ENCODE peak calls at places on chromosome 17, in seven cellular contexts. F is stomach, Y is upper lobe of left lung, W is transverse colon, T is sigmoid colon, Q is H1, V is HepG2. B is an unnamed sample.

GRCh38 chr17:81491193-81491592 is 21.4 kb downstream of the ACTG1 start:
- DNase-seq in F (no peak), Y (no peak), W (peak), T (no peak), Q (no peak), V (no peak), B (no peak)

GRCh38 chr17:63511331-63511730 is 11.8 kb upstream of the KCNH6 start:
- DNase-seq in F (no peak), Y (no peak), W (no peak), T (no peak), Q (no peak), V (no peak), B (no peak)

GRCh38 chr17:41914358-41914766 is 4.4 kb downstream of the ACLY start:
- DNase-seq in F (no peak), Y (no peak), W (peak), T (no peak), Q (no peak), V (peak), B (no peak)

GRCh38 chr17:81309859-81310839 is 15.0 kb upstream of the SLC38A10 start:
- DNase-seq in F (no peak), Y (no peak), W (no peak), T (no peak), Q (no peak), V (no peak), B (no peak)

GRCh38 chr17:79631640-79632431 is 21.0 kb upstream of the RBFOX3 start:
- DNase-seq in F (peak), Y (peak), W (no peak), T (peak), Q (no peak), V (no peak), B (peak)

GRCh38 chr17:74903671-74904070 is 10.2 kb upstream of the FADS6 start:
- DNase-seq in F (no peak), Y (no peak), W (no peak), T (no peak), Q (no peak), V (no peak), B (no peak)

GRCh38 chr17:3539881-3540540 is 17.6 kb downstream of the TRPV3 start:
- DNase-seq in F (no peak), Y (no peak), W (no peak), T (no peak), Q (no peak), V (no peak), B (no peak)

GRCh38 chr17:67227488-67227887 is 17.5 kb downstream of the HELZ start:
- DNase-seq in F (no peak), Y (no peak), W (no peak), T (no peak), Q (no peak), V (no peak), B (no peak)

GRCh38 chr17:51770031-51770759 is 388.3 kb downstream of the CA10 start:
- DNase-seq in F (no peak), Y (no peak), W (peak), T (no peak), Q (no peak), V (no peak), B (no peak)

GRCh38 chr17:2057714-2058520 is 3.0 kb downstream of the HIC1 start:
- DNase-seq in F (no peak), Y (no peak), W (no peak), T (peak), Q (no peak), V (no peak), B (peak)

GRCh38 chr17:79388556-79389295 is 222.1 kb downstream of the RBFOX3 start:
- DNase-seq in F (peak), Y (peak), W (peak), T (no peak), Q (peak), V (peak), B (no peak)

GRCh38 chr17:64773836-64774761 is 112.0 kb upstream of the SMURF2 start:
- DNase-seq in F (peak), Y (peak), W (peak), T (no peak), Q (peak), V (peak), B (peak)

GRCh38 chr17:68356520-68356919 is 65.2 kb downstream of the ARSG start:
- DNase-seq in F (no peak), Y (peak), W (peak), T (no peak), Q (no peak), V (no peak), B (no peak)

DNA sequence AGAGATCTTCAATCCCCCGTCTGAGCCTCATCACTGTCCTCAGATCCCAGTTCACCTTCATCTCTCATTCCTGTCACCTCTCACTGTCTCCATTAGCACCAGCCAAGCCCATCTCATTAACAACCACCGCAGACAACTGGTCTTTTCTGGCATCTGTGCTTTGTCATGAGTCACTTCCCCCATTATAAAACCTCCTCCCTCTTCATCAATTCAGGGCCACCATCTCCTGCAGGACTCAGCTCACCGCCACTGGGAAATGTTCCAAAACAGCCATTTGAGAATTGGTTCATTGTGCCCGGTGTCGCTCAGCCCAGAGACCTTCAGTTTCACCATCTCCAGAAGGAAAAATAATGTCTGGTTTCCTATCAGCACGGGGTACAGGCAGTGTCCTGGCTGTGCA is 56.9 kb upstream of the TEKT3 start:
- DNase-seq in F (no peak), Y (no peak), W (no peak), T (no peak), Q (no peak), V (no peak), B (no peak)
- TF ChIP-seq POLR2AphosphoS5 in F (no peak), Y (no peak), W (no peak), T (no peak), Q (no peak), V (no peak), B (no peak)

DNA sequence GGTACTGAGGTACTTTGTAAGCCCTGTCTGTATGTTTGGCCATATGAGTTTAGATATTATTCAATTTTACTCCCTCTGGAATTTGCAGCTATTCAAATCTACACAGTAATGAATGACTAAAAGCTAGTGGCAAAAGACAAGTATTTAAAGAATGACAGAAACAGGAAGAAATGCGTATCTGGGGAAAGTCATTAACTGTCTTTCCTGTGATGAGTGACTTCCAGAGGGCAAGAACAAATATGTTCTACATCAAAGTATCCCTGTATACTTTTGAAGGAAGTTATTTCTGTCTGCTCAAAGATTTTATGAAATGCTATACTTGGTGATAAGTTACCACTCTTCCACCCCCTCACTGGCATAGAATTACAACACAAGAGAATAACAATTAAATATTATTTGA is 489.3 kb upstream of the SOX9 start:
- DNase-seq in F (no peak), Y (no peak), W (no peak), T (no peak), Q (no peak), V (no peak), B (no peak)
- TF ChIP-seq EP300 in F (no peak), Y (no peak), W (no peak), T (no peak), Q (no peak), V (no peak), B (no peak)

GRCh38 chr17:31745964-31746650 is 112.9 kb downstream of the COPRS start:
- DNase-seq in F (no peak), Y (no peak), W (no peak), T (no peak), Q (no peak), V (no peak), B (no peak)

GRCh38 chr17:31741371-31741770 is 117.7 kb downstream of the COPRS start:
- DNase-seq in F (no peak), Y (no peak), W (no peak), T (no peak), Q (no peak), V (no peak), B (no peak)

GRCh38 chr17:31743767-31744166 is 115.3 kb downstream of the COPRS start:
- DNase-seq in F (no peak), Y (no peak), W (no peak), T (no peak), Q (no peak), V (no peak), B (no peak)

GRCh38 chr17:31746884-31747495 is 112.1 kb downstream of the COPRS start:
- DNase-seq in F (no peak), Y (no peak), W (peak), T (no peak), Q (no peak), V (no peak), B (no peak)

GRCh38 chr17:31744541-31744951 is 114.5 kb downstream of the COPRS start:
- DNase-seq in F (no peak), Y (no peak), W (no peak), T (no peak), Q (no peak), V (no peak), B (no peak)
- TF ChIP-seq POLR2AphosphoS5 in F (no peak), Y (no peak), W (no peak), T (no peak), Q (no peak), V (no peak), B (no peak)

DNA sequence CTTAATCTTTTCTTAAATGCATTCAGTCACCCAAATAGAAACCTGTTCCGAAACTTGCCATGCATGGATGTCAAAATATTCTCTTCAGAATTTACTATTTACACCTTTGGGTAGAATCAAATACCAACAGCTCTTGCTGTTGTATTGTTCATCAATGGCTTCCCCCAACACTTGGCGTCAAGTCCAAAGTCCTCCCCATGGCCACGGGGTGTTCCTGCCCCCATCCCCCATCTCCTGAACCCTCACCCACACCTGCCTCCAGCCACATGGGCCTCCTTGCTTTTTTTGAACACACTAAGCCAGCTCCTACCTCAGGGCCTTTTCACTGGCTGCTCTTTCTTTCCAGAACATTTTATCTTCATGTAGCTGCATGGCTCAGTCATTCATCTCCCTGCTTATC is 4.0 kb upstream of the FAM171A2 start:
- DNase-seq in F (no peak), Y (no peak), W (no peak), T (no peak), Q (no peak), V (no peak), B (no peak)
- TF ChIP-seq EP300 in F (no peak), Y (no peak), W (no peak), T (no peak), Q (no peak), V (no peak), B (no peak)

DNA sequence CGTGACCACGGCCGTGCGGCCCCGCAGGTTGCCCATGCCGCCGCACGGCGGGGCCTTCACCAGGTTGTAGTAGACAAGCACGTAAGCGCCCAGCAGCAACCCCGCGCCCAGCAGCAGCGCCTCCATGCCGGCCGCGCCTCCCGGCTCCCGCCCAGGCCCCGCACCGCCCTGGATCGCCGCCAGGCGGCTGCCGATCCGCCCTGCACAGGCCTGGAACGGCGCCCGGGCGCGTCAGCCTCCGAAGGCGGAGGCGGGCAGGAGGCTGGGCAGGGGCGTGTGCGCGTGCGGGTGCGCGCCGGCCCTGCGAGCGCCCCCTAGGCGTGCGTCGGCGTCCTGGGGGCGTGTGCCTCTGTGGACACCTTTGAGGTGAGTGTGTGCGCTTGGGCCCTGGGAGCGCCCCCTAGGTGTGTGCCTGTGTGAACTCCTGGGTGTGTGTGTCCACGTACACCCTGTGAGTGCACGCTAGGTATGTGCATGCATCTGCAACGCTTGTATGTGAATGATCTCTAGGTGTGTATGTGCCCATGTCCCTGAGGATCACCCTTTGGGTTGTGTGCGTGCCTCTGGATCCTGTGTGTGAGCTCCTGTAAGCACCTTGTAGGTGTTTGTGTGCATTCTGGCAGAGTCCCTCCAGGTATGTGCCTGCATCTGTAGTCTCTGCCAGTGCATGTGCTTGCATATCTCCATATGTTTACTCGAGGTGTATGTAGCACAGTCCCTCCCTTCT is at the start of gene DHRS13:
- DNase-seq in F (peak), Y (peak), W (peak), T (peak), Q (peak), V (peak), B (peak)
- TF ChIP-seq POLR2AphosphoS5 in F (peak), Y (peak), W (peak), T (no peak), Q (peak), V (no peak), B (peak)

GRCh38 chr17:57899822-57900221 is 50.0 kb upstream of the MRPS23 start:
- DNase-seq in F (peak), Y (peak), W (peak), T (no peak), Q (no peak), V (no peak), B (no peak)
- TF ChIP-seq EP300 in F (no peak), Y (no peak), W (no peak), T (no peak), Q (no peak), V (no peak), B (no peak)

DNA sequence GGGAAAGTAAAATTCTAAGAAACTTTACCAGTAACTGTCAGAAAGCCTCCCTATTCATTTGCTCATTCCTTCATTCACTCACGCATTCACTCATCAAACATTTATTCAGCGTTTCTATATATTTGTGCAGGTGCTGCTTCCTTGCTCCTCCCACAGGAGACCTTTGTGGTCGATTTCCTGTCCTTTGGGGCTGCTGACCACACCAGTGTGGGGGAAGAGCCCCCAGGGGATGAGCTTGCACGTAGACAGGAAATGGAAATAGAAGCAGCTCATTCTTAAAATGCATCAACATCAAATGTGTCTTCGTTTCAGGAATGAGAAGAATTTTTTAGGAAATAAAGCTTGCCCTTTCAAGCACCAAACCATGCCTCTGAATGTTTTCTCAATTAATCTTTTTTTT is 9.6 kb downstream of the PIK3R6 start:
- DNase-seq in F (no peak), Y (no peak), W (no peak), T (no peak), Q (no peak), V (no peak), B (no peak)
- TF ChIP-seq POLR2AphosphoS5 in F (no peak), Y (no peak), W (no peak), T (no peak), Q (no peak), V (no peak), B (no peak)

DNA sequence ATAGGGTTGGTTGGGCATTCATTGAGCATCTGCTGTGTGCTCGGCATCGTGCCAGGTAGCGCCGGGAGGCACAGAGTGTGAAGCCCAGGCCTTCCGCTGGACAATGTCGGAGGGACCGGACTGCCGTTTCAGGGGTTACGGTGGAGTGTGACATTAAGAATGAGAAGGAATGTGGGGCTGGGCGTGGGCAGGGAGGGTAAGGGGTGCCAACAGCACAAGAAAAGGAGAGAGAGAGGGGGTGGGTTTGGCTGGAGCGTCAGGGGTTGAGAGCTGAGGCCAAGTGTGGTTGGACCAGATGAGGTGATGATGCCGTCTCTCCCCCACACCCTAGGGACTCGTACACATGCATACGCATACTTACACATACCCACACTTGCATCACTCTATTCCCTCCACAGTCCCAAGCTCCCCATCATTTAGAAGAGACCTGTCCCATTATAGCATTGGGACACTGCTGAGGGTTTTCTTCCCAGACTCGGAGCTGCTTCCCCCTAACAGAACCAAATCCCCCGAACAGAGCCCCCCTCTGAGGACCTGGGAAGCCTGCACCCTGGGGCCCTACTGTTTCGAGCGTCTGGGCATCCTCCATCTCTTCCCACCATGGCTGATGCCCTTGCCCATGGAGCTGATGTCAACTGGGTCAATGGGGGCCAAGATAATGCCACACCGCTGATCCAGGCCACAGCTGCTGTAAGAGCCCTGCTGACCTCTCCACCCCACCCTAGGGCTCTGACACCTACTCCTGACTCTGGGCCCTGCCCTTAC is 3.3 kb upstream of the KCTD11 start:
- DNase-seq in F (no peak), Y (no peak), W (no peak), T (no peak), Q (no peak), V (no peak), B (peak)
- TF ChIP-seq EP300 in F (no peak), Y (no peak), W (no peak), T (no peak), Q (no peak), V (no peak), B (no peak)

GRCh38 chr17:76735006-76735405 is 2.1 kb downstream of the SRSF2 start:
- DNase-seq in F (no peak), Y (no peak), W (no peak), T (no peak), Q (no peak), V (peak), B (no peak)

GRCh38 chr17:76733618-76733957 is 3.5 kb downstream of the SRSF2 start:
- DNase-seq in F (no peak), Y (no peak), W (no peak), T (no peak), Q (no peak), V (no peak), B (no peak)

GRCh38 chr17:76734080-76734840 is 2.9 kb downstream of the SRSF2 start:
- DNase-seq in F (no peak), Y (peak), W (no peak), T (no peak), Q (no peak), V (no peak), B (no peak)

GRCh38 chr17:76735586-76736348 is 1.4 kb downstream of the SRSF2 start:
- DNase-seq in F (no peak), Y (no peak), W (no peak), T (no peak), Q (no peak), V (no peak), B (no peak)

DNA sequence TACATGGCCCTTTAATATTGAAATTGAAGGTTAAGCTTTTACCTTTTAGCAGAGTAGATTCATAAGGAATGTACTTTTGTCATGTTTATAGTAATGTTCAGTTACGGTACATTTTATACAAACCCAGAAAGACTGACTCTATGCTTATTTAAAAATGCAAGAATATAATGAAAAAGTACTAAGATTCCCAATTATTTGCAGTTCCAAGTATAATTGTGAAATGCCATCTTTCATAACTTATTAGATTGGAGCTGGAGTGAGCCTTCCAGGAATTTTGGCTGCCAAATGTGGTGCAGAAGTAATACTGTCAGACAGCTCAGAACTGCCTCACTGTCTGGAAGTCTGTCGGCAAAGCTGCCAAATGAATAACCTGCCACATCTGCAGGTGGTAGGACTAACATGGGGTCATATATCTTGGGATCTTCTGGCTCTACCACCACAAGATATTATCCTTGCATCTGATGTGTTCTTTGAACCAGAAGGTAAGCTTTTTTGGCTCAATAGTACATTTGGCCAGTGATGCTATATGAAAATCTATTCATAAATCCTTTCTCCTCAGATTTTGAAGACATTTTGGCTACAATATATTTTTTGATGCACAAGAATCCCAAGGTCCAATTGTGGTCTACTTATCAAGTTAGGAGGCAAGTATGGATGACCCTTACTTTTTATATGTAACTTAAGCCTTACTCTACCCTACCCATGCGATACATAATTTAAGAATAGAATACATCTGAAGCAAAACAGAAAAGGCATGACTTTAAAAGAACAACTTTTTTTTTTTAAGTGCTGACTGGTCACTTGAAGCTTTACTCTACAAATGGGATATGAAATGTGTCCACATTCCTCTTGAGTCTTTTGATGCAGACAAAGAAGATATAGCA is 4.2 kb downstream of the SRSF2 start:
- DNase-seq in F (no peak), Y (no peak), W (no peak), T (no peak), Q (no peak), V (no peak), B (no peak)
- TF ChIP-seq POLR2AphosphoS5 in F (no peak), Y (no peak), W (no peak), T (no peak), Q (peak), V (peak), B (no peak)

GRCh38 chr17:73396429-73397277 is 84.9 kb upstream of the CDC42EP4 start:
- DNase-seq in F (no peak), Y (no peak), W (no peak), T (no peak), Q (no peak), V (peak), B (no peak)
- TF ChIP-seq EP300 in F (no peak), Y (no peak), W (no peak), T (no peak), Q (no peak), V (no peak), B (no peak)

B was measured in suprapubic skin.